ENCODE peak calls at places on chromosome 19, in four cellular contexts. E is A549, W is NCI-H510A treated with DMSO at 0.1 percent for 48 hours, N is choroid plexus epithelial cell. R is an unnamed sample.

GRCh38 chr19:19062454-19063182 is 1.2 kb upstream of the SLC25A42 start:
- DNase-seq in W (peak), N (peak), E (peak), R (peak)

GRCh38 chr19:8210660-8211101 is 1.5 kb downstream of the CERS4 start:
- DNase-seq in N (no peak), E (no peak), W (peak), R (no peak)

GRCh38 chr19:18253130-18253529 is 21.1 kb downstream of the IQCN start:
- DNase-seq in N (no peak), E (no peak), W (no peak), R (no peak)

GRCh38 chr19:2805261-2805900 is 14.3 kb upstream of the ZNF554 start:
- DNase-seq in E (no peak), N (no peak), W (no peak), R (no peak)

GRCh38 chr19:5144545-5145179 is 175.7 kb downstream of the KDM4B start:
- DNase-seq in E (no peak), N (no peak), W (no peak), R (no peak)

GRCh38 chr19:32868206-32868950 is 1.2 kb downstream of the SLC7A9 start:
- DNase-seq in N (no peak), W (no peak), E (no peak), R (no peak)

GRCh38 chr19:33779849-33780248 is 16.8 kb upstream of the KCTD15 start:
- DNase-seq in E (no peak), N (no peak), W (no peak), R (no peak)

GRCh38 chr19:6826281-6826920 is 53.9 kb downstream of the VAV1 start:
- DNase-seq in E (no peak), N (no peak), W (no peak), R (no peak)

GRCh38 chr19:11540642-11541041 is 2.0 kb downstream of the CNN1 start:
- DNase-seq in E (no peak), W (no peak), N (no peak), R (no peak)

GRCh38 chr19:16035601-16036297 is 40.5 kb upstream of the TPM4 start:
- DNase-seq in W (no peak), N (no peak), E (no peak), R (no peak)